ENCODE peak calls at places on chromosomes 3 and 15, in six cellular contexts. S is breast epithelium, P is GM12865, X is SK-N-SH, K is astrocyte, I is HCT116. T is an unnamed sample.

GRCh38 chr3:30384546-30385072 is 221.8 kb upstream of the TGFBR2 start:
- DNase-seq in P (no peak), K (no peak), S (no peak), X (no peak), I (no peak), T (no peak)

GRCh38 chr3:98770261-98771039 is 7.3 kb downstream of the ST3GAL6 start:
- DNase-seq in S (peak), K (no peak), I (no peak), P (peak), X (no peak), T (peak)

GRCh38 chr3:146117406-146118285 is 43.3 kb downstream of the PLOD2 start:
- DNase-seq in I (no peak), K (peak), P (no peak), S (no peak), X (no peak), T (no peak)

GRCh38 chr3:126958638-126959085 is 24.3 kb upstream of the PLXNA1 start:
- DNase-seq in S (no peak), P (no peak), K (no peak), I (no peak), X (no peak), T (no peak)

GRCh38 chr3:118146658-118147375 is 887.8 kb downstream of the IGSF11 start:
- DNase-seq in S (no peak), P (no peak), K (no peak), I (no peak), X (no peak), T (no peak)

GRCh38 chr3:59451041-59451763 is 401.4 kb upstream of the CFAP20DC start:
- DNase-seq in S (no peak), K (no peak), P (peak), I (no peak), X (no peak), T (peak)

GRCh38 chr3:110178965-110179364 is 841.6 kb upstream of the DPPA4 start:
- DNase-seq in S (no peak), I (no peak), X (no peak), K (no peak), P (no peak), T (no peak)

GRCh38 chr3:37544869-37545352 is 316.8 kb upstream of the CTDSPL start:
- DNase-seq in I (no peak), P (no peak), X (peak), K (no peak), S (no peak), T (no peak)

GRCh38 chr15:67550522-67550921 is 8.0 kb downstream of the MAP2K5 start:
- DNase-seq in X (no peak), K (no peak), S (no peak), I (no peak), P (no peak), T (no peak)

GRCh38 chr3:114880078-114880477 is 267.0 kb downstream of the ZBTB20 start:
- DNase-seq in K (peak), S (peak), P (no peak), X (no peak), I (peak), T (no peak)

GRCh38 chr15:78103406-78104118 is 11.2 kb downstream of the SH2D7 start:
- DNase-seq in S (no peak), P (peak), X (no peak), I (no peak), K (no peak), T (peak)

GRCh38 chr3:50551293-50552057 is 16.1 kb downstream of the C3orf18 start:
- DNase-seq in P (no peak), I (no peak), S (no peak), X (no peak), K (no peak), T (peak)

GRCh38 chr15:42155546-42156265 is 730 bp downstream of the PLA2G4F start:
- DNase-seq in S (no peak), P (no peak), X (peak), I (no peak), K (no peak), T (no peak)

GRCh38 chr3:85360742-85361387 is 402.1 kb downstream of the CADM2 start:
- DNase-seq in P (peak), K (peak), I (no peak), S (no peak), X (peak), T (peak)
- TF ChIP-seq CTCF in P (peak), K (peak), I (no peak), S (no peak), X (peak), T (peak)

DNA sequence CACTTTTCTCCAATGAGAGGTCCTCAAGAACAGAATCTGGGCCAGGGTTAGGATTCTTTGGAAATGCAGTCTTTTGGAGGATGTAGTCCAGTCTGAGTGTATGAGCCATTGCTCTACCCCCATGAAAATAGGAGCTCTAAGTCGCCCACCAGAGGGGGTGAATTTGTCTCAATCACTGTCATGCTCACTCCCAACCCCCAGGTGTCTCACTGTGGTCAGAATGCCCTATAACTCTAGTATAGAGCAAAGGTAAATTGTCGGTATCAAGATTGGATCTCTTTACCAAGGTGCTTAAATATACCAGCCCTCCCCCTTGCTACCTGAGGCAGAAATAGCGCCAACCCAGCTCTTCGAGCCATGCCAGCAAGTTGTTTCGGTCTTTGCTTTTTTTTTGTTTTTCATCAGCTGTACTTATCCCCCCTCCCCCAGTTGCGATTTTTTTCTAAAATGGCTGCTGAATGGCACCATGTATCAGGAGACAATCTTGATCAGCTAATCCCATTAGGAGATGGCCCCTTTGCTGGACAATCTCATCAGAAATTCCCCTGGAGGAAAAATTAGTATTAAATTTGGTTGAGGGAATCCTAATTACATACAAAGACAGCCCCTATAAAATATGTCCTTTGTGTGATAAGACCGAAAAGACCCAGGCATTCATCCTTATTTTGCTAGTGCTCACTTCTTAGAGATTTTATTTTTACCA is 130.7 kb downstream of the EBLN2 start:
- DNase-seq in P (peak), X (peak), K (no peak), S (no peak), I (peak), T (peak)
- TF ChIP-seq CTCF in P (no peak), X (peak), K (no peak), S (no peak), I (peak), T (no peak)

DNA sequence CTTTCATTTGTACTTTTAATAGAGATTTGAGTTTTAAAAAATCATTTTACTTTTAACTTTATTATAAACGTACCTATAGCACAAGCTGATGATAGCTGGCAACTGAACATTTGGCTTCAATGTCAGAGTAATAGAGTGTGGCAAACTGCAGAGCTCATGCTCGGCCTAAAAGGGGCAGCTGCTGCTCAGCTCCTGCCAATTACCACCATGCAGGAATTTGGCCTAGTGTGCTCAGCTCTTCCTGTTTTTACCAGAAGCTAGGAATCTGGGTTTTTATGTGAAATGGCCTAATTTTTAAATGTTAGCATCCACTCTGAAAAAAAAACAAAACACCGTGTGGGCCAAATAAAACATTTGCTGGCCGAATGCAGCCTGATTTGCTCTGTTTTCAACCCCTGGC is 1.8 kb downstream of the IFT122 start:
- DNase-seq in K (peak), P (no peak), X (peak), S (no peak), I (no peak), T (no peak)
- TF ChIP-seq CTCF in K (no peak), P (no peak), X (peak), S (no peak), I (no peak), T (no peak)

DNA sequence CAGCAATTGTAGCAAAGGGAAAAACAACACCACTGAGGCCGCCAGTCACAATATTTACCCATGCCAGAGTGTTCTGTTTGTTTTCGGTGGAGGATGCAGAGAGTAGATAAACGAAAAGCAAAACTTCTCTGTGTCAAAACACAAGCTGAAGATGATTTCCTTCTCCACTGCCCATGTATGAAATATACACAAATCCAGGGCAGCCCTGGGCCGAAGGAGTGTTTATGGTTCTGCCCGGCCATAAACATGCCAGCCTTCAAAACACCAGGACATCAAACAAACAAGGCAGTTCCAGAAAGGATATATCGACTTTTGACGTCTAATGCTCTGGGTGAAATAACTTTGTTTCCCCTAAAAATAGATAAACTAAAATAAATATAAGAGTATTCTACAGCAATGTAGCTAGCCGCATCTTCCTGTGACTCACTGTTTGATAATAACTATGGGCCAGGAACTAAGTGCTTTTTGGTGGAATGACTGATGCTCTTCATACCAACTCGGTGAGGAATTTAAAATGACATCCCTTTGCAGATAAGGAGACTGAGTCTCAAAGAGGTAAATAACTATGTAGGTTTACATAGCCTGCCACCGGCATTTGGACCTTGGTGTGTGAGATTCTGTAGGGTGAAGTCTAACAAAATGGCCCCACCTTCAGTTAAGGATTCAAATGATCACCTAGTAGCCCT is 82.8 kb downstream of the MAGI1 start:
- DNase-seq in K (peak), S (no peak), I (peak), P (no peak), X (no peak), T (no peak)
- TF ChIP-seq CTCF in K (no peak), S (no peak), I (no peak), P (no peak), X (no peak), T (no peak)

DNA sequence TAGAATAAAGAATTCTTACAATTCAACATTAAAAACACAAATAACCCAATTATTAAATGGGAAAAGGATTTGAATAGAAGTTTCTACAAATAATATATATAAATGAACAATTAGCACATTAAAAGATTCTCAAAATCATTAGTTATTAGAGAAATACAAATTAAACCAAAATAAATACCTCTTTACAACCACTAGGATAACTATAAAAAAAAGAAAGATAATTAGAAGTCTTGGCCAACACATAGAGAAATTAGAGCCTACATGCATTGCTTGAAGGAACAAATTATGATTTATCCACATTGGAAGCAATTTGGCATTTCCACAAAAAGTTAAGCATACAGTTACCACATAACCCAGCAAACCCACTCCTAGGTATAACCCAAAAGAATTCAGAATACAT is 502.3 kb upstream of the UBE2E2 start:
- DNase-seq in P (no peak), K (no peak), S (no peak), I (no peak), X (no peak), T (no peak)
- TF ChIP-seq CTCF in P (no peak), K (no peak), S (no peak), I (no peak), X (no peak), T (no peak)

GRCh38 chr3:190849607-190850006 is 12.9 kb downstream of the GMNC start:
- DNase-seq in X (no peak), I (no peak), P (no peak), S (no peak), K (no peak), T (no peak)

GRCh38 chr3:190860531-190860930 is 2.0 kb downstream of the GMNC start:
- DNase-seq in S (no peak), X (no peak), P (no peak), K (no peak), I (no peak), T (no peak)

GRCh38 chr3:190853464-190853863 is 9.0 kb downstream of the GMNC start:
- DNase-seq in I (no peak), K (no peak), X (no peak), S (no peak), P (no peak), T (no peak)

GRCh38 chr3:190854062-190854461 is 8.4 kb downstream of the GMNC start:
- DNase-seq in K (no peak), S (no peak), I (no peak), P (no peak), X (no peak), T (no peak)

DNA sequence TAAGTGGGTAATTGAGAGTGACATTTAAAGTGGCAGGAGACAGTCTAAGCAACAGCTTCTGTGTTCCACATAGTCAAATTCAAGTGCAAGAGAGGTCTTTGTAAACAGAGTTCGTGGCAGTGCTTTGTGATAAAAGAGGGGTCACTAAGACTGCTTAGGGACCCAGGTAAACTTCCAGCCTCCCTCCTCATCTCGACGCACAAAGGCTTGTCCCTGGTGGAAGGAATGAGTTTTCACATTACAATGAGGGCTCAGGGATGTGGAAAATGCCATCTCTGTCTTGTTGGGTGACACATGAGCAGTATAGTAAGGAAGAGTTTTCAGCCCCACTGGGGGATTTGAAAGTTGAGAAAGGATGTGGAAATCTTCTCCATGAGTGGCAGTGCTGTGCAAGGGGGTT is 7.3 kb downstream of the GMNC start:
- DNase-seq in K (no peak), P (no peak), X (no peak), S (no peak), I (no peak), T (no peak)
- TF ChIP-seq CTCF in K (no peak), P (no peak), X (peak), S (no peak), I (no peak), T (no peak)

GRCh38 chr3:135240426-135240825 is 445.4 kb downstream of the EPHB1 start:
- DNase-seq in P (peak), S (no peak), X (no peak), K (no peak), I (no peak), T (peak)
- TF ChIP-seq CTCF in P (no peak), S (no peak), X (no peak), K (no peak), I (no peak), T (no peak)

GRCh38 chr3:166837535-166837934 is 542.6 kb downstream of the ZBBX start:
- DNase-seq in X (peak), S (no peak), P (peak), I (peak), K (no peak), T (no peak)
- TF ChIP-seq CTCF in X (peak), S (no peak), P (peak), I (no peak), K (peak), T (peak)